ENCODE peak calls at places on chromosomes 7 and 10, in seven cellular contexts. M, R, A, E, U, Y and F are unnamed samples.
A peak's percentile ranks its signal among the peaks of the same experiment; 100 is the strongest.

GRCh38 chr10:104329754-104330153 is 8.5 kb downstream of the ITPRIP start:
- DNase-seq in A (no peak), M (no peak), R (peak; percentile 69), Y (no peak), E (no peak), U (no peak), F (no peak)

GRCh38 chr10:44180321-44181154 is 204.4 kb downstream of the CXCL12 start:
- DNase-seq in A (no peak), Y (no peak), E (no peak), R (peak; percentile 92), U (no peak), M (no peak), F (no peak)

GRCh38 chr10:96021332-96021731 is 22.1 kb upstream of the CCNJ start:
- DNase-seq in R (no peak), E (no peak), U (no peak), A (no peak), Y (no peak), M (no peak), F (no peak)

GRCh38 chr10:99235469-99235871 is at the start of gene HPSE2:
- DNase-seq in Y (no peak), E (peak; percentile 35), A (no peak), M (no peak), U (no peak), R (peak; percentile 0), F (no peak)

GRCh38 chr10:91632671-91633550 is at the start of gene PPP1R3C:
- DNase-seq in M (peak; percentile 96), Y (peak; percentile 45), E (peak; percentile 87), A (peak; percentile 90), R (peak; percentile 93), U (peak; percentile 91), F (peak; percentile 82)

GRCh38 chr7:2894118-2894940 is 50.2 kb upstream of the GNA12 start:
- DNase-seq in Y (no peak), E (no peak), M (no peak), R (no peak), U (no peak), A (no peak), F (no peak)

GRCh38 chr10:12540341-12540781 is 191.0 kb downstream of the CAMK1D start:
- DNase-seq in A (no peak), E (no peak), U (no peak), R (no peak), Y (no peak), M (no peak), F (no peak)

GRCh38 chr7:66664590-66665293 is 36.1 kb downstream of the KCTD7 start:
- DNase-seq in R (no peak), M (no peak), U (no peak), A (no peak), Y (no peak), E (no peak), F (no peak)

GRCh38 chr7:36305226-36305625 is 84.4 kb upstream of the ANLN start:
- DNase-seq in M (no peak), A (no peak), Y (no peak), U (no peak), R (no peak), E (no peak), F (no peak)

GRCh38 chr7:44116789-44117666 is 6.3 kb downstream of the POLD2 start:
- DNase-seq in E (no peak), Y (no peak), A (no peak), R (no peak), U (no peak), M (no peak), F (no peak)

GRCh38 chr10:3226960-3227724 is 54.6 kb upstream of the PITRM1 start:
- DNase-seq in E (no peak), A (no peak), Y (peak; percentile 73), U (no peak), M (no peak), R (peak; percentile 47), F (no peak)

GRCh38 chr10:93716771-93717170 is 14.4 kb upstream of the FRA10AC1 start:
- DNase-seq in U (no peak), E (no peak), M (no peak), A (no peak), R (no peak), Y (no peak), F (no peak)

GRCh38 chr7:152341039-152341913 is 94.5 kb downstream of the KMT2C start:
- DNase-seq in U (no peak), E (peak; percentile 34), R (peak; percentile 71), M (no peak), Y (no peak), A (no peak), F (peak; percentile 68)

GRCh38 chr7:22295402-22296264 is 61.3 kb downstream of the RAPGEF5 start:
- DNase-seq in E (peak; percentile 34), U (no peak), R (peak; percentile 8), Y (no peak), A (no peak), M (no peak), F (no peak)
- TF ChIP-seq CTCF in E (peak; percentile 48), U (peak; percentile 50), R (no peak), Y (no peak), A (peak; percentile 50), M (no peak), F (no peak)

DNA sequence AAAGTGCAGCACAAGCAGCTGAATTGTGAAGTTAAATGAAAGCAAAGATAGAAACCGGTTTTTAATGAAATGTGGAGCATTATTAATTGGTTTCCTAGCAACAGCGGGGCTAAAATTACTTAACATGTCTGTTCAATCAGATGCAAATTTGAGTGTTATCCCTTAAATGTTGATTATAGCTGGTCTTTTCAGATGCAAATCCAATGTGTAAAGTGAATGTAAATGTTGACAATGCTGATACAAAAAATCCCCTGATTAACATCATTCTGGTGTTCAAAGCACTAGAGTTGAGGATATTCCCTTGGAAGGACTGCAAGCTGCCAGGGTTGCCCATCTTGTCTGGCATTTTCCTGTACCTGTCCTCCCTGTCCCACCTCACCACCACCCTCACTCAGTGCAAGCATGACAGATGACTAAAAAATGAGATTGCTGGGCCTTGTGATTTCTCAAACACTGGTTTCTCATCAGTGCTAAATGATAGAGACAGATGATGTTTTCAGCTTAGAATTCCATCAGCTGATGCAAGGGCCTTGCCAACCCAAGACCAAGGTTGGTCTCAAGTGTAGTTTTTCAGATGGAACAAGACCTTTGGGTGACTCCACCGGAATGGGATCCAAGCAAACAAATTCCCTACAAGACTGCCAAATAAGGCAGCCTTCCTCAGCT is 55.1 kb downstream of the JAZF1 start:
- DNase-seq in R (peak; percentile 42), M (no peak), U (no peak), A (no peak), E (no peak), Y (no peak), F (no peak)
- H3K27ac ChIP-seq in R (no peak overlapping the region), M (no peak overlapping the region), U (no peak overlapping the region), A (no peak overlapping the region), E (no peak overlapping the region), Y (no peak overlapping the region), F (no peak overlapping the region)

GRCh38 chr10:77920495-77920894 is 6.1 kb downstream of the DLG5 start:
- DNase-seq in U (no peak), A (no peak), E (no peak), M (no peak), Y (no peak), R (no peak), F (no peak)

GRCh38 chr10:77921395-77921794 is 5.2 kb downstream of the DLG5 start:
- DNase-seq in R (no peak), M (no peak), A (no peak), Y (no peak), E (no peak), U (no peak), F (no peak)

GRCh38 chr10:77925410-77925794 is 1.2 kb downstream of the DLG5 start:
- DNase-seq in E (no peak), M (peak; percentile 63), A (no peak), U (no peak), Y (no peak), R (peak; percentile 46), F (peak; percentile 25)

GRCh38 chr10:77922055-77922454 is 4.5 kb downstream of the DLG5 start:
- DNase-seq in E (no peak), M (no peak), R (no peak), U (no peak), A (no peak), Y (no peak), F (no peak)

DNA sequence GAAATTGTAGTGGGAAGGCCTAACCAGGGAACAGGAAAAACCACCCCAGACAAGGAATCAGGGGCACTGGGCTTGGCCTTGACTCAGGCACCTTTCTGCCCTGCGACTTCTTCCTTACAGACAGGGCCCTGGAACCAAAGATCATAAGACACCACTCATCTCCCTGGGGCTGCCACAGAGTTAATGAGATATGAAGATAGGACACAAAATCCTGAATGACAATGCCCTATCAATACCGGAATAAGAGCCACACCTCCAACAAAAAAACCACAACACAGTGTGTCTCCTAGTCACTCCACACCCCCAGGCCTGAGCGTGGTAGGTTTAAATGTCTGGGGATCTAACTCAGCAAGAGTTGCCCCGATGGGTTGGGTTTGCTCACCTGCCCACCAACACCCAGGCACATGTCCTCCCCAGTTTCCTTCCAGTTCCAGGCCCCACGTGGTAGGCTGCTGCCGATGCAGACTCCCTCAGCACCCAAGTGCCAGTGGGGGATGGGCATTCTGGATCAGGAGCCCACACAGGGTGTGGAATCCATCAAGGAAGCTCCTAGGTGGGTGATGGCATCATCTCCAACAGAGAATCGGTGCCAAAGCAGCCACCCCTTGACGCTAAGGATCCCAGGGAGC is 3.9 kb downstream of the DLG5 start:
- DNase-seq in M (no peak), R (no peak), U (no peak), E (no peak), A (no peak), Y (no peak), F (no peak)
- H3K4me1 ChIP-seq in M (no peaks in the 10 kb centered on the region), R (peaks cover 16% of the 10 kb centered on the region), U (peaks cover 11% of the 10 kb centered on the region), E (peaks cover 20% of the 10 kb centered on the region), A (peaks cover 40% of the 10 kb centered on the region), Y (peaks cover 47% of the 10 kb centered on the region), F (peaks cover 51% of the 10 kb centered on the region)

GRCh38 chr10:33293081-33293480 is 41.4 kb downstream of the NRP1 start:
- DNase-seq in E (no peak), R (no peak), U (no peak), A (no peak), Y (no peak), M (no peak), F (no peak)

GRCh38 chr10:33288127-33288526 is 46.3 kb downstream of the NRP1 start:
- DNase-seq in E (no peak), Y (no peak), A (no peak), R (no peak), U (no peak), M (no peak), F (no peak)

GRCh38 chr10:33289776-33290175 is 44.7 kb downstream of the NRP1 start:
- DNase-seq in M (no peak), A (no peak), R (no peak), Y (no peak), U (no peak), E (no peak), F (no peak)

GRCh38 chr10:33291053-33291592 is 43.3 kb downstream of the NRP1 start:
- DNase-seq in M (no peak), E (no peak), Y (peak; percentile 26), A (no peak), R (peak; percentile 68), U (no peak), F (no peak)

DNA sequence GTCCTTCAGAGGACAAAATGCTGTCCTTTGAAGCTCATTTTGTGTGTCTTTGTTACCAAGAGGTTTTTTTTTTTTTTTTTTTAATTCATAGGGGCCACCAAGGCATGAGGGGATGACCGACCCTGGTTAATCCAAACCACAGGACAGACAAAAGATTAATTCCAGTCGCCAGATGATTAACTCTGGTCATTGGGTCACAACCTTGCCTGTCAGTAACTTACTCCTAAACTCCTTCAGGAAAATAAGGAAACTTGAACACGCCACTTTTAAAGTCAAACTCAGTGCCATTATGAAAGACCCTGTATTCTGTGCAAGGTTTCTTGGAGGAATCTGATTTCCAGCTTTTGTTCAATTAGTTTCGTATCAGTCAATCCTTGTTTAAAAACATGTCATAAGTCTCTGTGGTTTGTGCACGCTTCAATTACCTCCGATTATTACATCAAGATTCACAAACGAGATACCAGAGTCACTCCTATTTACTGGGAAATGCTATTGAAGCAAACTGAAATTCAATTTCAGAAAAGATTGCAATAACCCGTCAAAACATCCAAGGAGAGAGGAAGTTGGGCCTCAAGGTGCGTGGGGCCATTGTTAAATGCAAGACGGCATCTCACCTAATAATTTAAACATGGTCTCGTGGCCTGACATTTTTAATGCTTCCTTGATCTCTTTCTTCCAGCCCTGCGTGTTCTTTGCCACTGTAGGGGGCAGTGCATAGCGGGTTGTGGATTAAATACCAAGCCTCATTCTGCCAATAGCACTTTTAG is 44.0 kb downstream of the NRP1 start:
- DNase-seq in M (no peak), A (no peak), R (no peak), E (peak; percentile 32), Y (no peak), U (no peak), F (no peak)
- TF ChIP-seq CTCF in M (no peak), A (peak; percentile 29), R (no peak), E (peak; percentile 41), Y (no peak), U (peak; percentile 21), F (no peak)